ENCODE peak calls at places on chromosomes 1 and 21, in six cellular contexts. One of them, this sample, is unnamed.

GRCh38 chr1:13930151-13930550 is 230.2 kb downstream of the PRDM2 start:
- DNase-seq in esophagus squamous epithelium: no peak
- DNase-seq in midbrain: no peak
- DNase-seq in GDM1: no peak
- DNase-seq in HL-60: no peak
- DNase-seq in neural crest cell: no peak
- DNase-seq in this sample: peak

GRCh38 chr1:237677979-237678378 is 212.7 kb downstream of the ZP4 start:
- DNase-seq in esophagus squamous epithelium: no peak
- DNase-seq in midbrain: peak
- DNase-seq in GDM1: no peak
- DNase-seq in HL-60: no peak
- DNase-seq in neural crest cell: no peak
- DNase-seq in this sample: no peak

GRCh38 chr21:36676039-36676950 is 22.6 kb upstream of the SIM2 start:
- DNase-seq in esophagus squamous epithelium: no peak
- DNase-seq in midbrain: no peak
- DNase-seq in GDM1: no peak
- DNase-seq in HL-60: no peak
- DNase-seq in neural crest cell: no peak
- DNase-seq in this sample: no peak

GRCh38 chr1:160408864-160409263 is 8.5 kb downstream of the VANGL2 start:
- DNase-seq in esophagus squamous epithelium: no peak
- DNase-seq in midbrain: no peak
- DNase-seq in GDM1: no peak
- DNase-seq in HL-60: no peak
- DNase-seq in neural crest cell: no peak
- DNase-seq in this sample: no peak

GRCh38 chr1:177948336-177948972 is 21.4 kb downstream of the SEC16B start:
- DNase-seq in esophagus squamous epithelium: no peak
- DNase-seq in midbrain: peak
- DNase-seq in GDM1: peak
- DNase-seq in HL-60: no peak
- DNase-seq in neural crest cell: peak
- DNase-seq in this sample: peak

GRCh38 chr1:184610872-184611614 is 143.6 kb downstream of the EDEM3 start:
- DNase-seq in esophagus squamous epithelium: no peak
- DNase-seq in midbrain: no peak
- DNase-seq in GDM1: no peak
- DNase-seq in HL-60: no peak
- DNase-seq in neural crest cell: no peak
- DNase-seq in this sample: no peak

GRCh38 chr1:216721878-216722277 is 1.4 kb downstream of the ESRRG start:
- DNase-seq in esophagus squamous epithelium: no peak
- DNase-seq in midbrain: no peak
- DNase-seq in GDM1: no peak
- DNase-seq in HL-60: no peak
- DNase-seq in neural crest cell: no peak
- DNase-seq in this sample: no peak

GRCh38 chr1:200072636-200073285 is 45.3 kb downstream of the NR5A2 start:
- DNase-seq in esophagus squamous epithelium: no peak
- DNase-seq in midbrain: no peak
- DNase-seq in GDM1: no peak
- DNase-seq in HL-60: no peak
- DNase-seq in neural crest cell: no peak
- DNase-seq in this sample: no peak

GRCh38 chr1:223245983-223246382 is 102.9 kb upstream of the TLR5 start:
- DNase-seq in esophagus squamous epithelium: no peak
- DNase-seq in midbrain: no peak
- DNase-seq in GDM1: no peak
- DNase-seq in HL-60: no peak
- DNase-seq in neural crest cell: no peak
- DNase-seq in this sample: no peak

GRCh38 chr1:14392887-14393365 is 205.6 kb upstream of the KAZN start:
- DNase-seq in esophagus squamous epithelium: no peak
- DNase-seq in midbrain: no peak
- DNase-seq in GDM1: no peak
- DNase-seq in HL-60: no peak
- DNase-seq in neural crest cell: no peak
- DNase-seq in this sample: no peak

GRCh38 chr1:19347538-19348177 is 35.5 kb downstream of the SLC66A1 start:
- DNase-seq in esophagus squamous epithelium: no peak
- DNase-seq in midbrain: no peak
- DNase-seq in GDM1: no peak
- DNase-seq in HL-60: peak
- DNase-seq in neural crest cell: no peak
- DNase-seq in this sample: no peak

GRCh38 chr1:98783821-98784220 is 122.3 kb downstream of the SNX7 start:
- DNase-seq in esophagus squamous epithelium: no peak
- DNase-seq in midbrain: no peak
- DNase-seq in GDM1: no peak
- DNase-seq in HL-60: no peak
- DNase-seq in neural crest cell: no peak
- DNase-seq in this sample: no peak

GRCh38 chr1:67586596-67586995 is 98.4 kb upstream of the GADD45A start:
- DNase-seq in esophagus squamous epithelium: no peak
- DNase-seq in midbrain: no peak
- DNase-seq in GDM1: no peak
- DNase-seq in HL-60: no peak
- DNase-seq in neural crest cell: no peak
- DNase-seq in this sample: no peak

GRCh38 chr1:110152133-110152785 is 2.0 kb downstream of the SLC6A17 start:
- DNase-seq in esophagus squamous epithelium: no peak
- DNase-seq in midbrain: no peak
- DNase-seq in GDM1: no peak
- DNase-seq in HL-60: no peak
- DNase-seq in neural crest cell: no peak
- DNase-seq in this sample: no peak

GRCh38 chr1:23673086-23673813 is 18.4 kb upstream of the RPL11 start:
- DNase-seq in esophagus squamous epithelium: no peak
- DNase-seq in midbrain: no peak
- DNase-seq in GDM1: no peak
- DNase-seq in HL-60: no peak
- DNase-seq in neural crest cell: peak
- DNase-seq in this sample: peak

GRCh38 chr1:84776639-84777038 is 86.4 kb upstream of the SSX2IP start:
- DNase-seq in esophagus squamous epithelium: no peak
- DNase-seq in midbrain: no peak
- DNase-seq in GDM1: no peak
- DNase-seq in HL-60: no peak
- DNase-seq in neural crest cell: no peak
- DNase-seq in this sample: no peak

GRCh38 chr1:41535236-41535720 is 50.8 kb upstream of the EDN2 start:
- DNase-seq in esophagus squamous epithelium: no peak
- DNase-seq in midbrain: no peak
- DNase-seq in GDM1: no peak
- DNase-seq in HL-60: no peak
- DNase-seq in neural crest cell: no peak
- DNase-seq in this sample: no peak

GRCh38 chr1:2821970-2822620 is 20.6 kb upstream of the TTC34 start:
- DNase-seq in esophagus squamous epithelium: no peak
- DNase-seq in midbrain: peak
- DNase-seq in GDM1: no peak
- DNase-seq in HL-60: no peak
- DNase-seq in neural crest cell: no peak
- DNase-seq in this sample: no peak

GRCh38 chr21:39373634-39374033 is 24.7 kb upstream of the HMGN1 start:
- DNase-seq in esophagus squamous epithelium: no peak
- DNase-seq in midbrain: no peak
- DNase-seq in GDM1: peak
- DNase-seq in HL-60: no peak
- DNase-seq in neural crest cell: no peak
- DNase-seq in this sample: no peak

GRCh38 chr1:82220754-82221153 is 420.0 kb downstream of the ADGRL2 start:
- DNase-seq in esophagus squamous epithelium: no peak
- DNase-seq in midbrain: no peak
- DNase-seq in GDM1: no peak
- DNase-seq in HL-60: no peak
- DNase-seq in neural crest cell: no peak
- DNase-seq in this sample: no peak

GRCh38 chr1:35707253-35708178 is 11.2 kb downstream of the C1orf216 start:
- DNase-seq in esophagus squamous epithelium: no peak
- DNase-seq in midbrain: peak
- DNase-seq in GDM1: no peak
- DNase-seq in HL-60: no peak
- DNase-seq in neural crest cell: peak
- DNase-seq in this sample: peak

GRCh38 chr1:181482521-181483083 is 715 bp upstream of the CACNA1E start:
- DNase-seq in esophagus squamous epithelium: no peak
- DNase-seq in midbrain: peak
- DNase-seq in GDM1: no peak
- DNase-seq in HL-60: peak
- DNase-seq in neural crest cell: peak
- DNase-seq in this sample: no peak

GRCh38 chr1:172431721-172432192 is 11.3 kb downstream of the C1orf105 start:
- DNase-seq in esophagus squamous epithelium: no peak
- DNase-seq in midbrain: no peak
- DNase-seq in GDM1: no peak
- DNase-seq in HL-60: no peak
- DNase-seq in neural crest cell: no peak
- DNase-seq in this sample: no peak

GRCh38 chr1:85413169-85413568 is 51.8 kb downstream of the DDAH1 start:
- DNase-seq in esophagus squamous epithelium: no peak
- DNase-seq in midbrain: no peak
- DNase-seq in GDM1: no peak
- DNase-seq in HL-60: no peak
- DNase-seq in neural crest cell: no peak
- DNase-seq in this sample: no peak

GRCh38 chr1:172266528-172267174 is 153.8 kb upstream of the C1orf105 start:
- DNase-seq in esophagus squamous epithelium: no peak
- DNase-seq in midbrain: no peak
- DNase-seq in GDM1: no peak
- DNase-seq in HL-60: no peak
- DNase-seq in neural crest cell: no peak
- DNase-seq in this sample: no peak

GRCh38 chr1:84247425-84248220 is 53.9 kb upstream of the SAMD13 start:
- DNase-seq in esophagus squamous epithelium: no peak
- DNase-seq in midbrain: no peak
- DNase-seq in GDM1: no peak
- DNase-seq in HL-60: no peak
- DNase-seq in neural crest cell: no peak
- DNase-seq in this sample: no peak

GRCh38 chr1:198107041-198107440 is 49.8 kb upstream of the NEK7 start:
- DNase-seq in esophagus squamous epithelium: no peak
- DNase-seq in midbrain: no peak
- DNase-seq in GDM1: no peak
- DNase-seq in HL-60: no peak
- DNase-seq in neural crest cell: no peak
- DNase-seq in this sample: no peak

GRCh38 chr21:45866473-45867010 is 115.0 kb upstream of the COL6A1 start:
- DNase-seq in esophagus squamous epithelium: no peak
- DNase-seq in midbrain: no peak
- DNase-seq in GDM1: no peak
- DNase-seq in HL-60: no peak
- DNase-seq in neural crest cell: no peak
- DNase-seq in this sample: no peak

GRCh38 chr21:43758132-43758619 is 17.9 kb downstream of the CSTB start:
- DNase-seq in esophagus squamous epithelium: no peak
- DNase-seq in midbrain: peak
- DNase-seq in GDM1: no peak
- DNase-seq in HL-60: no peak
- DNase-seq in neural crest cell: no peak
- DNase-seq in this sample: no peak

GRCh38 chr1:108561145-108561458 is 1.2 kb downstream of the EEIG2 start:
- DNase-seq in esophagus squamous epithelium: no peak
- DNase-seq in midbrain: no peak
- DNase-seq in GDM1: no peak
- DNase-seq in HL-60: no peak
- DNase-seq in neural crest cell: no peak
- DNase-seq in this sample: no peak

GRCh38 chr1:205049479-205049878 is 6.5 kb downstream of the CNTN2 start:
- DNase-seq in esophagus squamous epithelium: no peak
- DNase-seq in midbrain: no peak
- DNase-seq in GDM1: no peak
- DNase-seq in HL-60: no peak
- DNase-seq in neural crest cell: no peak
- DNase-seq in this sample: no peak

GRCh38 chr1:10386761-10387482 is 11.9 kb upstream of the PGD start:
- DNase-seq in esophagus squamous epithelium: no peak
- DNase-seq in midbrain: no peak
- DNase-seq in GDM1: no peak
- DNase-seq in HL-60: no peak
- DNase-seq in neural crest cell: no peak
- DNase-seq in this sample: no peak

GRCh38 chr1:186208405-186209129 is 166.5 kb downstream of the TPR start:
- DNase-seq in esophagus squamous epithelium: no peak
- DNase-seq in midbrain: no peak
- DNase-seq in GDM1: no peak
- DNase-seq in HL-60: no peak
- DNase-seq in neural crest cell: no peak
- DNase-seq in this sample: no peak

GRCh38 chr21:25657140-25657539 is 18.1 kb downstream of the JAM2 start:
- DNase-seq in esophagus squamous epithelium: no peak
- DNase-seq in midbrain: no peak
- DNase-seq in GDM1: no peak
- DNase-seq in HL-60: no peak
- DNase-seq in neural crest cell: no peak
- DNase-seq in this sample: no peak

GRCh38 chr1:202046227-202046626 is 35.8 kb downstream of the ELF3 start:
- DNase-seq in esophagus squamous epithelium: no peak
- DNase-seq in midbrain: no peak
- DNase-seq in GDM1: no peak
- DNase-seq in HL-60: no peak
- DNase-seq in neural crest cell: no peak
- DNase-seq in this sample: no peak

GRCh38 chr1:229194096-229194495 is 76.8 kb upstream of the RAB4A start:
- DNase-seq in esophagus squamous epithelium: no peak
- DNase-seq in midbrain: no peak
- DNase-seq in GDM1: no peak
- DNase-seq in HL-60: no peak
- DNase-seq in neural crest cell: no peak
- DNase-seq in this sample: no peak

GRCh38 chr1:205191127-205191577 is 20.4 kb downstream of the DSTYK start:
- DNase-seq in esophagus squamous epithelium: no peak
- DNase-seq in midbrain: no peak
- DNase-seq in GDM1: no peak
- DNase-seq in HL-60: no peak
- DNase-seq in neural crest cell: no peak
- DNase-seq in this sample: no peak

This sample was measured in Jurkat, Clone E6-1.